ENCODE peak calls at places on chromosomes 12 and 14, in six cellular contexts. K is GM04504, Z is COLO829, U is IMR-90, L is body of pancreas, N is SK-N-SH. R is an unnamed sample.

GRCh38 chr14:104584557-104584956 is 5.0 kb downstream of the C14orf180 start:
- DNase-seq in K (no peak), Z (no peak), U (no peak), L (no peak), N (peak; percentile 91), R (no peak)

GRCh38 chr14:50083467-50084337 is 32.7 kb downstream of the VCPKMT start:
- DNase-seq in K (no peak), Z (no peak), U (peak; percentile 75), L (no peak), N (no peak), R (no peak)

GRCh38 chr12:27969011-27969900 is 3.3 kb downstream of the PTHLH start:
- DNase-seq in K (no peak), Z (no peak), U (peak; percentile 29), L (peak; percentile 23), N (peak; percentile 76), R (no peak)

GRCh38 chr12:124109760-124110159 is 136.7 kb downstream of the ZNF664 start:
- DNase-seq in K (no peak), Z (peak; percentile 67), U (peak; percentile 5), L (no peak), N (peak; percentile 57), R (no peak)

GRCh38 chr12:110084314-110085015 is 36.1 kb upstream of the C12orf76 start:
- DNase-seq in K (no peak), Z (no peak), U (no peak), L (no peak), N (no peak), R (no peak)

GRCh38 chr12:124595444-124595843 is 28.0 kb upstream of the NCOR2 start:
- DNase-seq in K (no peak), Z (no peak), U (no peak), L (no peak), N (no peak), R (no peak)

GRCh38 chr12:116116650-116117424 is 160.7 kb downstream of the MED13L start:
- DNase-seq in K (no peak), Z (no peak), U (no peak), L (no peak), N (no peak), R (no peak)

GRCh38 chr14:105909046-105909827 is 382.9 kb downstream of the TMEM121 start:
- DNase-seq in K (no peak), Z (no peak), U (no peak), L (no peak), N (no peak), R (no peak)

GRCh38 chr12:50325890-50326391 is 42.6 kb upstream of the LIMA1 start:
- DNase-seq in K (no peak), Z (no peak), U (no peak), L (peak; percentile 16), N (no peak), R (no peak)

GRCh38 chr14:20485900-20486299 is 16.7 kb downstream of the PNP start:
- DNase-seq in K (no peak), Z (no peak), U (no peak), L (no peak), N (no peak), R (no peak)

GRCh38 chr12:44728566-44728965 is 147.5 kb downstream of the NELL2 start:
- DNase-seq in K (no peak), Z (no peak), U (no peak), L (no peak), N (no peak), R (no peak)

GRCh38 chr14:86639146-86639545 is 1109.2 kb downstream of the FLRT2 start:
- DNase-seq in K (no peak), Z (no peak), U (peak; percentile 11), L (no peak), N (no peak), R (no peak)

GRCh38 chr12:108597559-108598471 is at the start of gene TMEM119:
- DNase-seq in K (peak; percentile 60), Z (no peak), U (peak; percentile 37), L (no peak), N (peak; percentile 91), R (no peak)

GRCh38 chr12:100447405-100447804 is 26.3 kb upstream of the NR1H4 start:
- DNase-seq in K (no peak), Z (no peak), U (no peak), L (no peak), N (no peak), R (no peak)

GRCh38 chr12:42469355-42470006 is 120.1 kb downstream of the PRICKLE1 start:
- DNase-seq in K (no peak), Z (no peak), U (no peak), L (no peak), N (no peak), R (no peak)

GRCh38 chr12:7100239-7100638 is 8.0 kb upstream of the C1R start:
- DNase-seq in K (no peak), Z (no peak), U (no peak), L (no peak), N (no peak), R (no peak)

GRCh38 chr12:85782711-85783110 is 53.5 kb downstream of the RASSF9 start:
- DNase-seq in K (no peak), Z (no peak), U (no peak), L (no peak), N (no peak), R (no peak)

GRCh38 chr14:88379706-88380343 is 5.6 kb upstream of the SPATA7 start:
- DNase-seq in K (no peak), Z (no peak), U (no peak), L (no peak), N (no peak), R (no peak)

GRCh38 chr14:61928300-61928699 is 166.1 kb downstream of the SNAPC1 start:
- DNase-seq in K (no peak), Z (no peak), U (no peak), L (no peak), N (no peak), R (no peak)

GRCh38 chr12:99984271-99985128 is at the start of gene ANKS1B:
- DNase-seq in K (no peak), Z (no peak), U (peak; percentile 13), L (peak; percentile 36), N (peak; percentile 89), R (peak; percentile 73)

GRCh38 chr12:214005-214736 is at the start of gene SLC6A12:
- DNase-seq in K (no peak), Z (no peak), U (no peak), L (no peak), N (no peak), R (no peak)

GRCh38 chr12:31011746-31012567 is 61.7 kb upstream of the DDX11 start:
- DNase-seq in K (no peak), Z (no peak), U (no peak), L (no peak), N (no peak), R (no peak)

GRCh38 chr14:85417396-85417795 is 112.5 kb upstream of the FLRT2 start:
- DNase-seq in K (no peak), Z (no peak), U (no peak), L (no peak), N (no peak), R (no peak)

R was measured in adrenal gland.